ENCODE peak calls at places on chromosome 21, in eight cellular contexts. One of them, this sample, is unnamed.

GRCh38 chr21:18522181-18522771 is 118.7 kb upstream of the TMPRSS15 start:
- DNase-seq in AG04450: no peak
- DNase-seq in amniotic stem cell: no peak
- DNase-seq in activated T-cell treated with anti-CD3 and anti-CD28 coated beads for 24 hours: no peak
- DNase-seq in activated gamma-delta T cell treated with Interleukin-2 at 50 U/mL for 16 hours: no peak
- DNase-seq in CD4-positive, alpha-beta T cell: no peak
- DNase-seq in mesenchymal stem cell: peak
- DNase-seq in EL: no peak
- DNase-seq in this sample: no peak

GRCh38 chr21:42010507-42011493 is 640 bp upstream of the ZBTB21 start:
- DNase-seq in mesenchymal stem cell: peak
- DNase-seq in AG04450: no peak
- DNase-seq in EL: no peak
- DNase-seq in CD4-positive, alpha-beta T cell: no peak
- DNase-seq in activated gamma-delta T cell treated with Interleukin-2 at 50 U/mL for 16 hours: peak
- DNase-seq in activated T-cell treated with anti-CD3 and anti-CD28 coated beads for 24 hours: peak
- DNase-seq in amniotic stem cell: no peak
- DNase-seq in this sample: no peak

GRCh38 chr21:18545908-18546307 is 142.3 kb upstream of the TMPRSS15 start:
- DNase-seq in mesenchymal stem cell: peak
- DNase-seq in AG04450: no peak
- DNase-seq in EL: no peak
- DNase-seq in CD4-positive, alpha-beta T cell: no peak
- DNase-seq in activated gamma-delta T cell treated with Interleukin-2 at 50 U/mL for 16 hours: no peak
- DNase-seq in activated T-cell treated with anti-CD3 and anti-CD28 coated beads for 24 hours: no peak
- DNase-seq in amniotic stem cell: no peak
- DNase-seq in this sample: no peak

GRCh38 chr21:44870748-44871495 is 2.6 kb downstream of the PTTG1IP start:
- DNase-seq in AG04450: no peak
- DNase-seq in activated gamma-delta T cell treated with Interleukin-2 at 50 U/mL for 16 hours: no peak
- DNase-seq in CD4-positive, alpha-beta T cell: no peak
- DNase-seq in amniotic stem cell: no peak
- DNase-seq in mesenchymal stem cell: peak
- DNase-seq in EL: no peak
- DNase-seq in activated T-cell treated with anti-CD3 and anti-CD28 coated beads for 24 hours: no peak
- DNase-seq in this sample: no peak

GRCh38 chr21:45981641-45982255 is at the start of gene COL6A1:
- DNase-seq in amniotic stem cell: no peak
- DNase-seq in CD4-positive, alpha-beta T cell: no peak
- DNase-seq in EL: peak
- DNase-seq in mesenchymal stem cell: peak
- DNase-seq in activated T-cell treated with anti-CD3 and anti-CD28 coated beads for 24 hours: no peak
- DNase-seq in AG04450: no peak
- DNase-seq in activated gamma-delta T cell treated with Interleukin-2 at 50 U/mL for 16 hours: peak
- DNase-seq in this sample: no peak

GRCh38 chr21:28513450-28513849 is 479.2 kb downstream of the LTN1 start:
- DNase-seq in CD4-positive, alpha-beta T cell: no peak
- DNase-seq in EL: no peak
- DNase-seq in activated T-cell treated with anti-CD3 and anti-CD28 coated beads for 24 hours: no peak
- DNase-seq in mesenchymal stem cell: no peak
- DNase-seq in amniotic stem cell: no peak
- DNase-seq in activated gamma-delta T cell treated with Interleukin-2 at 50 U/mL for 16 hours: no peak
- DNase-seq in AG04450: no peak
- DNase-seq in this sample: no peak

GRCh38 chr21:45256021-45256911 is 31.4 kb downstream of the POFUT2 start:
- DNase-seq in amniotic stem cell: no peak
- DNase-seq in mesenchymal stem cell: no peak
- DNase-seq in activated gamma-delta T cell treated with Interleukin-2 at 50 U/mL for 16 hours: no peak
- DNase-seq in activated T-cell treated with anti-CD3 and anti-CD28 coated beads for 24 hours: no peak
- DNase-seq in CD4-positive, alpha-beta T cell: no peak
- DNase-seq in EL: no peak
- DNase-seq in AG04450: no peak
- DNase-seq in this sample: no peak

GRCh38 chr21:26453258-26453657 is 119.8 kb downstream of the CYYR1 start:
- DNase-seq in activated T-cell treated with anti-CD3 and anti-CD28 coated beads for 24 hours: no peak
- DNase-seq in mesenchymal stem cell: no peak
- DNase-seq in CD4-positive, alpha-beta T cell: no peak
- DNase-seq in EL: no peak
- DNase-seq in activated gamma-delta T cell treated with Interleukin-2 at 50 U/mL for 16 hours: no peak
- DNase-seq in amniotic stem cell: no peak
- DNase-seq in AG04450: no peak
- DNase-seq in this sample: no peak

GRCh38 chr21:34968414-34969333 is 80.4 kb downstream of the RUNX1 start:
- DNase-seq in amniotic stem cell: no peak
- DNase-seq in CD4-positive, alpha-beta T cell: no peak
- DNase-seq in EL: no peak
- DNase-seq in activated gamma-delta T cell treated with Interleukin-2 at 50 U/mL for 16 hours: no peak
- DNase-seq in activated T-cell treated with anti-CD3 and anti-CD28 coated beads for 24 hours: peak
- DNase-seq in AG04450: no peak
- DNase-seq in mesenchymal stem cell: no peak
- DNase-seq in this sample: no peak

GRCh38 chr21:36627242-36627641 is 71.7 kb upstream of the SIM2 start:
- DNase-seq in mesenchymal stem cell: no peak
- DNase-seq in AG04450: no peak
- DNase-seq in EL: peak
- DNase-seq in activated gamma-delta T cell treated with Interleukin-2 at 50 U/mL for 16 hours: no peak
- DNase-seq in amniotic stem cell: no peak
- DNase-seq in activated T-cell treated with anti-CD3 and anti-CD28 coated beads for 24 hours: no peak
- DNase-seq in CD4-positive, alpha-beta T cell: no peak
- DNase-seq in this sample: no peak

GRCh38 chr21:28636988-28637691 is 355.5 kb downstream of the LTN1 start:
- DNase-seq in mesenchymal stem cell: peak
- DNase-seq in amniotic stem cell: peak
- DNase-seq in EL: peak
- DNase-seq in CD4-positive, alpha-beta T cell: no peak
- DNase-seq in AG04450: peak
- DNase-seq in activated T-cell treated with anti-CD3 and anti-CD28 coated beads for 24 hours: no peak
- DNase-seq in activated gamma-delta T cell treated with Interleukin-2 at 50 U/mL for 16 hours: no peak
- DNase-seq in this sample: no peak

GRCh38 chr21:44888581-44889550 is 15.4 kb upstream of the PTTG1IP start:
- DNase-seq in AG04450: no peak
- DNase-seq in CD4-positive, alpha-beta T cell: no peak
- DNase-seq in activated gamma-delta T cell treated with Interleukin-2 at 50 U/mL for 16 hours: no peak
- DNase-seq in EL: no peak
- DNase-seq in amniotic stem cell: no peak
- DNase-seq in activated T-cell treated with anti-CD3 and anti-CD28 coated beads for 24 hours: no peak
- DNase-seq in mesenchymal stem cell: no peak
- DNase-seq in this sample: no peak

GRCh38 chr21:41923641-41924342 is 30.0 kb downstream of the C2CD2 start:
- DNase-seq in EL: no peak
- DNase-seq in activated T-cell treated with anti-CD3 and anti-CD28 coated beads for 24 hours: no peak
- DNase-seq in mesenchymal stem cell: no peak
- DNase-seq in amniotic stem cell: no peak
- DNase-seq in activated gamma-delta T cell treated with Interleukin-2 at 50 U/mL for 16 hours: no peak
- DNase-seq in CD4-positive, alpha-beta T cell: no peak
- DNase-seq in AG04450: no peak
- DNase-seq in this sample: no peak